ENCODE peak calls at places on chromosomes 7 and 10, in seven cellular contexts. One of them, this sample, is unnamed.

GRCh38 chr10:48981310-48981907 is 41.8 kb upstream of the LRRC18 start:
- DNase-seq in pancreas: peak
- DNase-seq in breast epithelium: peak
- DNase-seq in HCT116: peak
- DNase-seq in sigmoid colon: no peak
- DNase-seq in Peyer's patch: peak
- DNase-seq in kidney: no peak
- DNase-seq in this sample: no peak

GRCh38 chr10:91617073-91617580 is 15.7 kb downstream of the PPP1R3C start:
- DNase-seq in pancreas: no peak
- DNase-seq in breast epithelium: no peak
- DNase-seq in HCT116: no peak
- DNase-seq in sigmoid colon: no peak
- DNase-seq in Peyer's patch: no peak
- DNase-seq in kidney: no peak
- DNase-seq in this sample: no peak

GRCh38 chr7:1639071-1639470 is 31.0 kb upstream of the ELFN1 start:
- DNase-seq in pancreas: no peak
- DNase-seq in breast epithelium: no peak
- DNase-seq in HCT116: no peak
- DNase-seq in sigmoid colon: no peak
- DNase-seq in Peyer's patch: peak
- DNase-seq in kidney: no peak
- DNase-seq in this sample: no peak

GRCh38 chr10:14259696-14260595 is 70.8 kb downstream of the FRMD4A start:
- DNase-seq in pancreas: no peak
- DNase-seq in breast epithelium: no peak
- DNase-seq in HCT116: no peak
- DNase-seq in sigmoid colon: no peak
- DNase-seq in Peyer's patch: no peak
- DNase-seq in kidney: no peak
- DNase-seq in this sample: no peak

GRCh38 chr10:114311023-114311422 is 72.0 kb downstream of the VWA2 start:
- DNase-seq in pancreas: no peak
- DNase-seq in breast epithelium: peak
- DNase-seq in HCT116: no peak
- DNase-seq in sigmoid colon: peak
- DNase-seq in Peyer's patch: no peak
- DNase-seq in kidney: no peak
- DNase-seq in this sample: peak

GRCh38 chr10:1605121-1605520 is 132.2 kb downstream of the ADARB2 start:
- DNase-seq in pancreas: no peak
- DNase-seq in breast epithelium: no peak
- DNase-seq in HCT116: no peak
- DNase-seq in sigmoid colon: no peak
- DNase-seq in Peyer's patch: no peak
- DNase-seq in kidney: no peak
- DNase-seq in this sample: no peak

GRCh38 chr10:75089634-75090033 is 21.8 kb upstream of the SAMD8 start:
- DNase-seq in pancreas: peak
- DNase-seq in breast epithelium: no peak
- DNase-seq in HCT116: no peak
- DNase-seq in sigmoid colon: no peak
- DNase-seq in Peyer's patch: no peak
- DNase-seq in kidney: no peak
- DNase-seq in this sample: no peak

GRCh38 chr7:115937960-115938359 is 92.6 kb downstream of the TFEC start:
- DNase-seq in pancreas: no peak
- DNase-seq in breast epithelium: no peak
- DNase-seq in HCT116: no peak
- DNase-seq in sigmoid colon: no peak
- DNase-seq in Peyer's patch: no peak
- DNase-seq in kidney: no peak
- DNase-seq in this sample: no peak

GRCh38 chr10:124153601-124153930 is 60.2 kb upstream of the CHST15 start:
- DNase-seq in pancreas: no peak
- DNase-seq in breast epithelium: no peak
- DNase-seq in HCT116: peak
- DNase-seq in sigmoid colon: no peak
- DNase-seq in Peyer's patch: no peak
- DNase-seq in kidney: no peak
- DNase-seq in this sample: no peak

GRCh38 chr7:116547347-116547746 is 22.5 kb downstream of the CAV1 start:
- DNase-seq in pancreas: no peak
- DNase-seq in breast epithelium: no peak
- DNase-seq in HCT116: no peak
- DNase-seq in sigmoid colon: no peak
- DNase-seq in Peyer's patch: no peak
- DNase-seq in kidney: no peak
- DNase-seq in this sample: no peak

GRCh38 chr10:110207805-110208613 is 604 bp downstream of the MXI1 start:
- DNase-seq in pancreas: peak
- DNase-seq in breast epithelium: no peak
- DNase-seq in HCT116: no peak
- DNase-seq in sigmoid colon: peak
- DNase-seq in Peyer's patch: peak
- DNase-seq in kidney: no peak
- DNase-seq in this sample: peak

GRCh38 chr10:101291254-101292193 is 62.3 kb upstream of the LBX1 start:
- DNase-seq in pancreas: peak
- DNase-seq in breast epithelium: no peak
- DNase-seq in HCT116: no peak
- DNase-seq in sigmoid colon: no peak
- DNase-seq in Peyer's patch: peak
- DNase-seq in kidney: peak
- DNase-seq in this sample: no peak

GRCh38 chr7:149493366-149493765 is 4.2 kb downstream of the ZNF746 start:
- DNase-seq in pancreas: no peak
- DNase-seq in breast epithelium: no peak
- DNase-seq in HCT116: no peak
- DNase-seq in sigmoid colon: no peak
- DNase-seq in Peyer's patch: no peak
- DNase-seq in kidney: no peak
- DNase-seq in this sample: no peak
- TF ChIP-seq CTCF in pancreas: no peak
- TF ChIP-seq CTCF in breast epithelium: no peak
- TF ChIP-seq CTCF in HCT116: no peak
- TF ChIP-seq CTCF in sigmoid colon: no peak
- TF ChIP-seq CTCF in Peyer's patch: no peak
- TF ChIP-seq CTCF in kidney: no peak
- TF ChIP-seq CTCF in this sample: no peak

DNA sequence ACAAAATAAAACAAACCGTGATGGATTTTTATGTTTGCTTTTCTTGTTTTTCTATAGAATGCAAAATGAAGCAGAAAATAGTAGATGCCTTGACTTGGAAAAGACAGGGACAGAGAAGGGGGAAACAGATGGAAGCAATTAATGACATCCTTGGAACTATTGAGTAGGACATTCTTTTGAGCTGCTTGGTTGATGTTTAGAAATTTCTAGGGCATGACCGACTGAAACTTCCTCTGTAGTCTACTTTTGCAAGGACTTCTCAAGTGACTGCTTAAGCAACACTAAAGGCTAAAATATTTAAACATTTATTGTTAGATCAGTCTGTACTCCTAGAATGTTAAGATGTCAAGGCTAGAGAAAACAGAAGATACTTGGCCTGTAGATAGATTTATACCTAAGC is 49.4 kb downstream of the VCL start:
- DNase-seq in pancreas: no peak
- DNase-seq in breast epithelium: no peak
- DNase-seq in HCT116: no peak
- DNase-seq in sigmoid colon: no peak
- DNase-seq in Peyer's patch: no peak
- DNase-seq in kidney: no peak
- DNase-seq in this sample: no peak
- H3K27ac ChIP-seq in pancreas: no peak
- H3K27ac ChIP-seq in breast epithelium: no peak
- H3K27ac ChIP-seq in HCT116: no peak
- H3K27ac ChIP-seq in sigmoid colon: peak
- H3K27ac ChIP-seq in Peyer's patch: peak
- H3K27ac ChIP-seq in kidney: no peak
- H3K27ac ChIP-seq in this sample: peak

GRCh38 chr7:31370610-31371009 is 30.1 kb upstream of the NEUROD6 start:
- DNase-seq in pancreas: no peak
- DNase-seq in breast epithelium: no peak
- DNase-seq in HCT116: no peak
- DNase-seq in sigmoid colon: no peak
- DNase-seq in Peyer's patch: no peak
- DNase-seq in kidney: no peak
- DNase-seq in this sample: no peak

GRCh38 chr7:31368620-31369019 is 28.1 kb upstream of the NEUROD6 start:
- DNase-seq in pancreas: no peak
- DNase-seq in breast epithelium: no peak
- DNase-seq in HCT116: no peak
- DNase-seq in sigmoid colon: no peak
- DNase-seq in Peyer's patch: no peak
- DNase-seq in kidney: no peak
- DNase-seq in this sample: no peak

GRCh38 chr7:31372538-31372937 is 32.0 kb upstream of the NEUROD6 start:
- DNase-seq in pancreas: no peak
- DNase-seq in breast epithelium: no peak
- DNase-seq in HCT116: no peak
- DNase-seq in sigmoid colon: no peak
- DNase-seq in Peyer's patch: no peak
- DNase-seq in kidney: no peak
- DNase-seq in this sample: no peak

GRCh38 chr7:31371621-31372020 is 31.1 kb upstream of the NEUROD6 start:
- DNase-seq in pancreas: no peak
- DNase-seq in breast epithelium: no peak
- DNase-seq in HCT116: no peak
- DNase-seq in sigmoid colon: no peak
- DNase-seq in Peyer's patch: no peak
- DNase-seq in kidney: no peak
- DNase-seq in this sample: no peak

DNA sequence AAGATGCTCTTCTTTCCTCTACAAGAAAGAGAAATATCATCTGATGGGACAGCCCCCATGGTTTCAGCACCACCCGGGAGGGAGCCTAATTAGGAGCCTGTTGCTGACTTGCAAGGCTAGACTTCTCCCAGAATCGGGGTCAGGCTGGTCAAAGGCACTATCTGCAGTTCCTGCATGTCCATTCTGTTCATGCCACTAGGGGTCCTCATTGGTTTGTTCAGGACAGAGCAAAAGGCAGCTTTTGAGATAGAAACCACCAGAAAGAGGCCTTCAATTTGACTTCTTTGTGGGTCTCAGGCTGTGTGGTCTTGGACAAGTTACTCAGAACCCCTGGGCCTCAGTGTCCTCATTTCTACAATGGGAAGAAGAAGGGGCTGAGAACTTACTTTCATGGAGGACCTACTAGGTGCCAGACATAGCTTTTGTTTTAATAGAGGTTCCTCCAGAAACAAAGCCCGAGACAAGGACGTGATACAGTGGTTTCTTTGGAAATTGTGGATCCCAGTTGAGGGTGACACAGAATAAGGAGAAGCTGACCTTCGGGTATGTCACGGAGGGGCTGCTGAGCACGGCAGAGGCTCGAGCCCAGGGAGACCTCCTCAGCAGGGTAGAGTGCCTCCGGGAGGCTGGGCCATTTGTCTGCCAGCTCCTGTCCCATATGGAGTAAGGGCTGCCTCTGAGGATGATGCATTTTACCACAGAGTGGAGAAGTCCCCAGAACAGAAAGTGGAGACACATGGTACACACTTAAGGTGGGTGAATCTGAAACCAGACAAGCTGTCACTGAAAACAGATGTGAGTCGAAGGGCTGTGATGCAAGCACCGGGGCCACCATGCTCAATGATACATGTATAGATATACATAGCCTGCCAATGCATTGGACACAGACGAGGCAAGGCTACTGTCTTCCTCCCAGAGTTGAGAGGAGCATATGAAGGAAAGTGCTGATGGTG is 33.1 kb upstream of the NEUROD6 start:
- DNase-seq in pancreas: no peak
- DNase-seq in breast epithelium: no peak
- DNase-seq in HCT116: peak
- DNase-seq in sigmoid colon: no peak
- DNase-seq in Peyer's patch: no peak
- DNase-seq in kidney: no peak
- DNase-seq in this sample: no peak
- TF ChIP-seq CTCF in pancreas: peak
- TF ChIP-seq CTCF in breast epithelium: peak
- TF ChIP-seq CTCF in HCT116: peak
- TF ChIP-seq CTCF in sigmoid colon: peak
- TF ChIP-seq CTCF in Peyer's patch: peak
- TF ChIP-seq CTCF in kidney: peak
- TF ChIP-seq CTCF in this sample: no peak

GRCh38 chr10:132421377-132422168 is 24.6 kb downstream of the PWWP2B start:
- DNase-seq in pancreas: peak
- DNase-seq in breast epithelium: no peak
- DNase-seq in HCT116: no peak
- DNase-seq in sigmoid colon: peak
- DNase-seq in Peyer's patch: peak
- DNase-seq in kidney: peak
- DNase-seq in this sample: peak

GRCh38 chr10:132422931-132423813 is 26.2 kb downstream of the PWWP2B start:
- DNase-seq in pancreas: no peak
- DNase-seq in breast epithelium: no peak
- DNase-seq in HCT116: no peak
- DNase-seq in sigmoid colon: no peak
- DNase-seq in Peyer's patch: no peak
- DNase-seq in kidney: peak
- DNase-seq in this sample: no peak

GRCh38 chr10:132422169-132422691 is 25.2 kb downstream of the PWWP2B start:
- DNase-seq in pancreas: peak
- DNase-seq in breast epithelium: no peak
- DNase-seq in HCT116: no peak
- DNase-seq in sigmoid colon: no peak
- DNase-seq in Peyer's patch: no peak
- DNase-seq in kidney: peak
- DNase-seq in this sample: no peak

GRCh38 chr10:132425029-132425758 is 28.2 kb downstream of the PWWP2B start:
- DNase-seq in pancreas: no peak
- DNase-seq in breast epithelium: no peak
- DNase-seq in HCT116: no peak
- DNase-seq in sigmoid colon: no peak
- DNase-seq in Peyer's patch: no peak
- DNase-seq in kidney: peak
- DNase-seq in this sample: no peak

DNA sequence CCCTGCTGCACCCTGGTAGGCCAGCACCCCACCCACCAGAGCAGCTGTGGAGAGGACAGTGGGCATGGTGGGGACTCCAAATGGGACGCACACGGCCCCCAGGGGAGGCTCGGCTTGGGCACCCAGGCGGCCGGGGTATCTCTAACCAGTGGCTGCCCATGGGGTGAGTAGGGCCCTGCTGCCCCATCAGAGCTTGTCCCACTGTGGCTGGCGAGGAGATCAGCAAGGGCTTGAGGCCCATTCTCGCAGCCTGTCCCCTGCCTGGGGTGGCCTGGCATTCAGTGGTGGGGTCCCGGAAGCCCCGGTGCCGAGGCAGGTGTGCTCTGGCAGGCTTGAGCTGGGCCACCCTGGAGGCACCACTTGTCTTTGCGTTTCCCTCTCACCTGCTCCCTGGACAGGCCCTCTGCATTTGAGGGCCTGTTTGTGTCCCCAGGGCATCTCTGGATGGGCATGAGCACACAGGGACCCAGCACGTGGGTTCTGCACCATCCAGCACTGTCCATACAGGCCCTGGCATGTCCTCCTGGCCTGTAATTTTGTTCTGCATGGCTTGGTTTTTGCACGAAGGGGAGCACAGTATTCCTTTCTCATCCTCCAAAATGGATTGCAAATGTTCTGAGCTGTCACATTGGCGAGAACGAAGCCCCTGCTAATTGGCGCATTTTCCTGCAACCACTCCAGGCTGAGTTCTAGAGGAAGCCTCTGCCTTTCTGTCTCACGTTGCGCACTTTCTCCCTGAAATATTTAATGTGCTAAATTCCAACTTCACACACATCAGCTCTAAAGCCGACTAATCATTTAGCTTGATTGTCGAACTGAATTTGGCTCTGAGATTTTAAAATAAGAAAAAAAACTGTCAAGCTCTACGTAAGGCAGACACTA is 27.2 kb downstream of the PWWP2B start:
- DNase-seq in pancreas: no peak
- DNase-seq in breast epithelium: no peak
- DNase-seq in HCT116: no peak
- DNase-seq in sigmoid colon: no peak
- DNase-seq in Peyer's patch: no peak
- DNase-seq in kidney: peak
- DNase-seq in this sample: no peak
- H3K27ac ChIP-seq in pancreas: no peak
- H3K27ac ChIP-seq in breast epithelium: no peak
- H3K27ac ChIP-seq in HCT116: no peak
- H3K27ac ChIP-seq in sigmoid colon: peak
- H3K27ac ChIP-seq in Peyer's patch: no peak
- H3K27ac ChIP-seq in kidney: no peak
- H3K27ac ChIP-seq in this sample: no peak

This sample was measured in coronary artery.